ENCODE peak calls at places on chromosomes 3 and 15, in eight cellular contexts. One of them, this sample, is unnamed.

GRCh38 chr3:132983143-132983770 is 54.9 kb upstream of the TMEM108 start:
- DNase-seq in nephron progenitor cell: no peak
- DNase-seq in WTC11: no peak
- DNase-seq in BJ: no peak
- DNase-seq in AG04449: no peak
- DNase-seq in CD4-positive, alpha-beta T cell: no peak
- DNase-seq in suprapubic skin: no peak
- DNase-seq in fibroblast of mammary gland: no peak
- DNase-seq in this sample: no peak

GRCh38 chr3:141498592-141499223 is 11.9 kb downstream of the RASA2 start:
- DNase-seq in nephron progenitor cell: no peak
- DNase-seq in WTC11: no peak
- DNase-seq in BJ: no peak
- DNase-seq in AG04449: no peak
- DNase-seq in CD4-positive, alpha-beta T cell: peak; percentile 69
- DNase-seq in suprapubic skin: no peak
- DNase-seq in fibroblast of mammary gland: no peak
- DNase-seq in this sample: no peak

GRCh38 chr15:75209289-75209676 is 7.6 kb downstream of the C15orf39 start:
- DNase-seq in nephron progenitor cell: no peak
- DNase-seq in WTC11: no peak
- DNase-seq in BJ: no peak
- DNase-seq in AG04449: no peak
- DNase-seq in CD4-positive, alpha-beta T cell: no peak
- DNase-seq in suprapubic skin: no peak
- DNase-seq in fibroblast of mammary gland: no peak
- DNase-seq in this sample: no peak

GRCh38 chr3:158683216-158683975 is 10.9 kb upstream of the LXN start:
- DNase-seq in nephron progenitor cell: no peak
- DNase-seq in WTC11: no peak
- DNase-seq in BJ: peak; percentile 72
- DNase-seq in AG04449: peak; percentile 76
- DNase-seq in CD4-positive, alpha-beta T cell: no peak
- DNase-seq in suprapubic skin: no peak
- DNase-seq in fibroblast of mammary gland: peak; percentile 74
- DNase-seq in this sample: peak; percentile 47

GRCh38 chr3:53478921-53479664 is 15.3 kb upstream of the CACNA1D start:
- DNase-seq in nephron progenitor cell: no peak
- DNase-seq in WTC11: no peak
- DNase-seq in BJ: no peak
- DNase-seq in AG04449: no peak
- DNase-seq in CD4-positive, alpha-beta T cell: no peak
- DNase-seq in suprapubic skin: no peak
- DNase-seq in fibroblast of mammary gland: no peak
- DNase-seq in this sample: no peak

GRCh38 chr15:45943255-45943654 is 308.4 kb downstream of the SQOR start:
- DNase-seq in nephron progenitor cell: no peak
- DNase-seq in WTC11: no peak
- DNase-seq in BJ: no peak
- DNase-seq in AG04449: no peak
- DNase-seq in CD4-positive, alpha-beta T cell: no peak
- DNase-seq in suprapubic skin: no peak
- DNase-seq in fibroblast of mammary gland: no peak
- DNase-seq in this sample: peak; percentile 68

GRCh38 chr3:299590-300301 is 103.2 kb downstream of the CHL1 start:
- DNase-seq in nephron progenitor cell: no peak
- DNase-seq in WTC11: no peak
- DNase-seq in BJ: no peak
- DNase-seq in AG04449: no peak
- DNase-seq in CD4-positive, alpha-beta T cell: no peak
- DNase-seq in suprapubic skin: no peak
- DNase-seq in fibroblast of mammary gland: no peak
- DNase-seq in this sample: peak; percentile 52

GRCh38 chr3:45597581-45597980 is 3.0 kb downstream of the LIMD1 start:
- DNase-seq in nephron progenitor cell: no peak
- DNase-seq in WTC11: no peak
- DNase-seq in BJ: no peak
- DNase-seq in AG04449: no peak
- DNase-seq in CD4-positive, alpha-beta T cell: no peak
- DNase-seq in suprapubic skin: no peak
- DNase-seq in fibroblast of mammary gland: no peak
- DNase-seq in this sample: no peak

GRCh38 chr3:112499328-112499727 is at the start of gene BTLA:
- DNase-seq in nephron progenitor cell: no peak
- DNase-seq in WTC11: no peak
- DNase-seq in BJ: no peak
- DNase-seq in AG04449: no peak
- DNase-seq in CD4-positive, alpha-beta T cell: peak; percentile 7
- DNase-seq in suprapubic skin: no peak
- DNase-seq in fibroblast of mammary gland: no peak
- DNase-seq in this sample: no peak

GRCh38 chr15:74141591-74141990 is 11.2 kb downstream of the ISLR2 start:
- DNase-seq in nephron progenitor cell: no peak
- DNase-seq in WTC11: no peak
- DNase-seq in BJ: no peak
- DNase-seq in AG04449: no peak
- DNase-seq in CD4-positive, alpha-beta T cell: no peak
- DNase-seq in suprapubic skin: no peak
- DNase-seq in fibroblast of mammary gland: no peak
- DNase-seq in this sample: no peak

GRCh38 chr15:60128710-60129109 is 124.6 kb downstream of the FOXB1 start:
- DNase-seq in nephron progenitor cell: no peak
- DNase-seq in WTC11: no peak
- DNase-seq in BJ: no peak
- DNase-seq in AG04449: no peak
- DNase-seq in CD4-positive, alpha-beta T cell: no peak
- DNase-seq in suprapubic skin: no peak
- DNase-seq in fibroblast of mammary gland: no peak
- DNase-seq in this sample: no peak

GRCh38 chr15:84813931-84814330 is 3.2 kb upstream of the ALPK3 start:
- DNase-seq in nephron progenitor cell: no peak
- DNase-seq in WTC11: no peak
- DNase-seq in BJ: no peak
- DNase-seq in AG04449: no peak
- DNase-seq in CD4-positive, alpha-beta T cell: no peak
- DNase-seq in suprapubic skin: no peak
- DNase-seq in fibroblast of mammary gland: no peak
- DNase-seq in this sample: no peak

GRCh38 chr3:36494461-36495109 is 114.3 kb downstream of the STAC start:
- DNase-seq in nephron progenitor cell: no peak
- DNase-seq in WTC11: no peak
- DNase-seq in BJ: peak; percentile 75
- DNase-seq in AG04449: peak; percentile 23
- DNase-seq in CD4-positive, alpha-beta T cell: no peak
- DNase-seq in suprapubic skin: no peak
- DNase-seq in fibroblast of mammary gland: peak; percentile 94
- DNase-seq in this sample: peak; percentile 57

GRCh38 chr3:188230962-188231361 is 77.0 kb downstream of the LPP start:
- DNase-seq in nephron progenitor cell: no peak
- DNase-seq in WTC11: no peak
- DNase-seq in BJ: peak; percentile 29
- DNase-seq in AG04449: no peak
- DNase-seq in CD4-positive, alpha-beta T cell: no peak
- DNase-seq in suprapubic skin: no peak
- DNase-seq in fibroblast of mammary gland: peak; percentile 78
- DNase-seq in this sample: peak; percentile 54

GRCh38 chr15:61834076-61834697 is 226.1 kb downstream of the VPS13C start:
- DNase-seq in nephron progenitor cell: peak; percentile 90
- DNase-seq in WTC11: peak; percentile 87
- DNase-seq in BJ: peak; percentile 1
- DNase-seq in AG04449: peak; percentile 23
- DNase-seq in CD4-positive, alpha-beta T cell: peak; percentile 66
- DNase-seq in suprapubic skin: no peak
- DNase-seq in fibroblast of mammary gland: peak; percentile 86
- DNase-seq in this sample: peak; percentile 51

GRCh38 chr3:187999821-188000220 is 154.1 kb upstream of the LPP start:
- DNase-seq in nephron progenitor cell: no peak
- DNase-seq in WTC11: no peak
- DNase-seq in BJ: no peak
- DNase-seq in AG04449: no peak
- DNase-seq in CD4-positive, alpha-beta T cell: no peak
- DNase-seq in suprapubic skin: no peak
- DNase-seq in fibroblast of mammary gland: no peak
- DNase-seq in this sample: no peak

GRCh38 chr3:186150234-186150830 is 41.4 kb upstream of the ETV5 start:
- DNase-seq in nephron progenitor cell: no peak
- DNase-seq in WTC11: no peak
- DNase-seq in BJ: no peak
- DNase-seq in AG04449: no peak
- DNase-seq in CD4-positive, alpha-beta T cell: no peak
- DNase-seq in suprapubic skin: no peak
- DNase-seq in fibroblast of mammary gland: no peak
- DNase-seq in this sample: no peak

GRCh38 chr15:59993950-59994401 is 10.1 kb upstream of the FOXB1 start:
- DNase-seq in nephron progenitor cell: peak; percentile 48
- DNase-seq in WTC11: peak; percentile 77
- DNase-seq in BJ: no peak
- DNase-seq in AG04449: no peak
- DNase-seq in CD4-positive, alpha-beta T cell: no peak
- DNase-seq in suprapubic skin: no peak
- DNase-seq in fibroblast of mammary gland: no peak
- DNase-seq in this sample: no peak

GRCh38 chr15:23073890-23074631 is 34.7 kb upstream of the TUBGCP5 start:
- DNase-seq in nephron progenitor cell: no peak
- DNase-seq in WTC11: no peak
- DNase-seq in BJ: no peak
- DNase-seq in AG04449: no peak
- DNase-seq in CD4-positive, alpha-beta T cell: no peak
- DNase-seq in suprapubic skin: no peak
- DNase-seq in fibroblast of mammary gland: no peak
- DNase-seq in this sample: no peak

GRCh38 chr3:132448211-132448961 is 31.1 kb downstream of the DNAJC13 start:
- DNase-seq in nephron progenitor cell: no peak
- DNase-seq in WTC11: no peak
- DNase-seq in BJ: no peak
- DNase-seq in AG04449: no peak
- DNase-seq in CD4-positive, alpha-beta T cell: no peak
- DNase-seq in suprapubic skin: no peak
- DNase-seq in fibroblast of mammary gland: peak; percentile 32
- DNase-seq in this sample: no peak

GRCh38 chr3:159785276-159785675 is 203.4 kb upstream of the IL12A start:
- DNase-seq in nephron progenitor cell: no peak
- DNase-seq in WTC11: no peak
- DNase-seq in BJ: no peak
- DNase-seq in AG04449: no peak
- DNase-seq in CD4-positive, alpha-beta T cell: no peak
- DNase-seq in suprapubic skin: no peak
- DNase-seq in fibroblast of mammary gland: peak; percentile 33
- DNase-seq in this sample: peak; percentile 97

GRCh38 chr3:98777801-98778220 is 14.7 kb downstream of the ST3GAL6 start:
- DNase-seq in nephron progenitor cell: no peak
- DNase-seq in WTC11: no peak
- DNase-seq in BJ: peak; percentile 30
- DNase-seq in AG04449: peak; percentile 59
- DNase-seq in CD4-positive, alpha-beta T cell: no peak
- DNase-seq in suprapubic skin: no peak
- DNase-seq in fibroblast of mammary gland: peak; percentile 85
- DNase-seq in this sample: peak; percentile 61

DNA sequence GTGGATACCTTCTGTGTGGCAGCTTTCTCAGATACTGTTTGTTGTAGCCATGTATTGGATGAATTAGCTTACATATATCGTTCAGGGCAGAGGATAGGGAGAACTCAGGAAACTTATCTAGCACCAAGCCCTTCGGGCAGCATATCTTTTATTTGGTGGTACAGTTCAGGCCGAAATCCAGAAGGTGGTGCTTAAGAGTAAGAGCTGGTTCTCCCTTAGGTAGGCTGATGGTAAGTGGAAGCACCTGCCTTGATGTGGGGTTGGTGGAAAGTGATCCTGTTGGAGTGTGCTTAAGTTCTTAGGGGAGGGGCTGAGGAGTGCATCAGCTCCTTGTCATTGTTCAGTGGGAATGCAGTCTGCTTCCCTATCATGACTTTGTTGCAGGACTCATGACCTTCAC is 187.5 kb downstream of the DOCK3 start:
- DNase-seq in nephron progenitor cell: no peak
- DNase-seq in WTC11: no peak
- DNase-seq in BJ: no peak
- DNase-seq in AG04449: no peak
- DNase-seq in CD4-positive, alpha-beta T cell: no peak
- DNase-seq in suprapubic skin: no peak
- DNase-seq in fibroblast of mammary gland: no peak
- DNase-seq in this sample: no peak
- TF ChIP-seq CTCF in nephron progenitor cell: no peak
- TF ChIP-seq CTCF in WTC11: no peak
- TF ChIP-seq CTCF in BJ: no peak
- TF ChIP-seq CTCF in AG04449: no peak
- TF ChIP-seq CTCF in CD4-positive, alpha-beta T cell: no peak
- TF ChIP-seq CTCF in suprapubic skin: no peak
- TF ChIP-seq CTCF in fibroblast of mammary gland: no peak
- TF ChIP-seq CTCF in this sample: no peak

GRCh38 chr3:23926736-23927135 is 9.8 kb downstream of the RPL15 start:
- DNase-seq in nephron progenitor cell: no peak
- DNase-seq in WTC11: no peak
- DNase-seq in BJ: no peak
- DNase-seq in AG04449: no peak
- DNase-seq in CD4-positive, alpha-beta T cell: no peak
- DNase-seq in suprapubic skin: no peak
- DNase-seq in fibroblast of mammary gland: peak; percentile 28
- DNase-seq in this sample: no peak
- TF ChIP-seq CTCF in nephron progenitor cell: no peak
- TF ChIP-seq CTCF in WTC11: no peak
- TF ChIP-seq CTCF in BJ: peak; percentile 11
- TF ChIP-seq CTCF in AG04449: no peak
- TF ChIP-seq CTCF in CD4-positive, alpha-beta T cell: no peak
- TF ChIP-seq CTCF in suprapubic skin: no peak
- TF ChIP-seq CTCF in fibroblast of mammary gland: peak; percentile 23
- TF ChIP-seq CTCF in this sample: no peak

DNA sequence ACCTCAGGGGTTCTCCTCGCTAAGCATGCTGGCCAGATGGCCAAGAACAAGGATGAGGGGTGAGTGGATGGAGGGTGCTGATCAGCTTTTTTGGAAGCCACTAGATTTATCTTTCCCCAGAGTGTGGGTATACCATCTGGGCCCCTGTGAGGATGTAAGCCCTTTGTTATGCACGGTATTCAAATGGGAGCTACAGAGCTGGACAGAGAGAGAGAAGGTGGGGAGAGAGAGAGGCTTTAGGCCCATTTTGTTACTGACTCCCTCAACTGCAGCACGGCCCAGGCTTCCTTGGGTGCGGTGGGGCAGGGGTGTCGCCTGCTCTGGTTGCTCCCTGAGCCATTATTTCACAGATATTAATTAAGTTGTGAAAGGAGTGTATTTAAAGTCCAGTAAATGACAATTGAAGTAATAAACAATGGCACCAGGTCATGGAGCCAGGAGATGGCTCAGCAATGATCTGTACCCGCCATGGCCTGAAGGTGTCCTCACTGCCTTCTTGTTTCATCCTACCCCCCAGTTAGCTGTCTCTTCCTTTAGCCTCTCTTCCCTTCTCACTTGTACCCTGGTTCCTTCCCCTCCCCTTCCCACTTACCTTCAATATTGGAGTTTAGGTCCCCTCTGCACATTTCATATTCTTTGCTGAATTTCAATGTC is 158.0 kb downstream of the CLSTN2 start:
- DNase-seq in nephron progenitor cell: no peak
- DNase-seq in WTC11: peak; percentile 20
- DNase-seq in BJ: no peak
- DNase-seq in AG04449: no peak
- DNase-seq in CD4-positive, alpha-beta T cell: no peak
- DNase-seq in suprapubic skin: no peak
- DNase-seq in fibroblast of mammary gland: peak; percentile 3
- DNase-seq in this sample: no peak
- TF ChIP-seq CTCF in nephron progenitor cell: no peak
- TF ChIP-seq CTCF in WTC11: no peak
- TF ChIP-seq CTCF in BJ: no peak
- TF ChIP-seq CTCF in AG04449: no peak
- TF ChIP-seq CTCF in CD4-positive, alpha-beta T cell: no peak
- TF ChIP-seq CTCF in suprapubic skin: no peak
- TF ChIP-seq CTCF in fibroblast of mammary gland: peak; percentile 29
- TF ChIP-seq CTCF in this sample: peak; percentile 2

GRCh38 chr15:53665930-53666329 is 93.5 kb downstream of the WDR72 start:
- DNase-seq in nephron progenitor cell: no peak
- DNase-seq in WTC11: no peak
- DNase-seq in BJ: no peak
- DNase-seq in AG04449: no peak
- DNase-seq in CD4-positive, alpha-beta T cell: no peak
- DNase-seq in suprapubic skin: no peak
- DNase-seq in fibroblast of mammary gland: no peak
- DNase-seq in this sample: no peak
- TF ChIP-seq CTCF in nephron progenitor cell: no peak
- TF ChIP-seq CTCF in WTC11: no peak
- TF ChIP-seq CTCF in BJ: no peak
- TF ChIP-seq CTCF in AG04449: no peak
- TF ChIP-seq CTCF in CD4-positive, alpha-beta T cell: no peak
- TF ChIP-seq CTCF in suprapubic skin: no peak
- TF ChIP-seq CTCF in fibroblast of mammary gland: no peak
- TF ChIP-seq CTCF in this sample: no peak